ENCODE peak calls at places on chromosomes 4 and X, in seven cellular contexts. One of them, this sample, is unnamed. For H4K20me1, the result is how much of the 10 kb centered on the place peaks cover.

GRCh38 chrX:21721175-21721574 is 36.7 kb downstream of the SMPX start:
- DNase-seq in neural progenitor cell: no peak
- DNase-seq in GM23248: peak
- DNase-seq in HCT116: no peak
- DNase-seq in MM.1S: no peak
- DNase-seq in IMR-90: peak
- DNase-seq in fibroblast of lung: no peak
- DNase-seq in this sample: no peak

GRCh38 chrX:123884809-123885408 is 25.1 kb downstream of the XIAP start:
- DNase-seq in HCT116: no peak
- DNase-seq in IMR-90: peak
- DNase-seq in fibroblast of lung: peak
- DNase-seq in neural progenitor cell: peak
- DNase-seq in GM23248: peak
- DNase-seq in MM.1S: peak
- DNase-seq in this sample: peak

GRCh38 chr4:182896421-182896820 is 20.8 kb downstream of the DCTD start:
- DNase-seq in neural progenitor cell: no peak
- DNase-seq in IMR-90: no peak
- DNase-seq in HCT116: no peak
- DNase-seq in GM23248: no peak
- DNase-seq in MM.1S: no peak
- DNase-seq in fibroblast of lung: no peak
- DNase-seq in this sample: no peak

GRCh38 chrX:102959471-102959870 is 22.4 kb downstream of the RAB40AL start:
- DNase-seq in neural progenitor cell: no peak
- DNase-seq in HCT116: peak
- DNase-seq in fibroblast of lung: peak
- DNase-seq in GM23248: peak
- DNase-seq in IMR-90: peak
- DNase-seq in MM.1S: no peak
- DNase-seq in this sample: no peak

GRCh38 chr4:12170308-12170707 is 741.6 kb upstream of the HS3ST1 start:
- DNase-seq in IMR-90: no peak
- DNase-seq in MM.1S: no peak
- DNase-seq in fibroblast of lung: no peak
- DNase-seq in neural progenitor cell: no peak
- DNase-seq in GM23248: no peak
- DNase-seq in HCT116: no peak
- DNase-seq in this sample: no peak

GRCh38 chr4:184310881-184311709 is 93.4 kb upstream of the ENPP6 start:
- DNase-seq in fibroblast of lung: no peak
- DNase-seq in IMR-90: no peak
- DNase-seq in MM.1S: no peak
- DNase-seq in GM23248: no peak
- DNase-seq in HCT116: no peak
- DNase-seq in neural progenitor cell: no peak
- DNase-seq in this sample: no peak

GRCh38 chrX:24619647-24620046 is 27.5 kb downstream of the PCYT1B start:
- DNase-seq in GM23248: peak
- DNase-seq in neural progenitor cell: no peak
- DNase-seq in IMR-90: peak
- DNase-seq in HCT116: no peak
- DNase-seq in MM.1S: no peak
- DNase-seq in fibroblast of lung: peak
- DNase-seq in this sample: no peak

GRCh38 chr4:26412381-26413372 is 77.6 kb downstream of the CCKAR start:
- DNase-seq in IMR-90: no peak
- DNase-seq in HCT116: no peak
- DNase-seq in GM23248: no peak
- DNase-seq in MM.1S: no peak
- DNase-seq in neural progenitor cell: peak
- DNase-seq in fibroblast of lung: peak
- DNase-seq in this sample: no peak

GRCh38 chrX:115560211-115560977 is 580 bp upstream of the PLS3 start:
- DNase-seq in HCT116: peak
- DNase-seq in MM.1S: no peak
- DNase-seq in GM23248: no peak
- DNase-seq in IMR-90: peak
- DNase-seq in fibroblast of lung: no peak
- DNase-seq in neural progenitor cell: no peak
- DNase-seq in this sample: no peak

GRCh38 chrX:19867938-19868337 is 19.5 kb downstream of the SH3KBP1 start:
- DNase-seq in HCT116: no peak
- DNase-seq in neural progenitor cell: no peak
- DNase-seq in MM.1S: no peak
- DNase-seq in fibroblast of lung: no peak
- DNase-seq in IMR-90: no peak
- DNase-seq in GM23248: no peak
- DNase-seq in this sample: no peak

GRCh38 chr4:16573744-16574143 is 324.7 kb downstream of the LDB2 start:
- DNase-seq in neural progenitor cell: no peak
- DNase-seq in MM.1S: no peak
- DNase-seq in GM23248: peak
- DNase-seq in IMR-90: peak
- DNase-seq in fibroblast of lung: peak
- DNase-seq in HCT116: no peak
- DNase-seq in this sample: no peak

GRCh38 chr4:77762531-77762930 is 56.6 kb downstream of the CNOT6L start:
- DNase-seq in GM23248: no peak
- DNase-seq in neural progenitor cell: no peak
- DNase-seq in IMR-90: no peak
- DNase-seq in fibroblast of lung: no peak
- DNase-seq in MM.1S: no peak
- DNase-seq in HCT116: no peak
- DNase-seq in this sample: no peak

GRCh38 chr4:187547281-187547680 is 448.3 kb upstream of the ZFP42 start:
- DNase-seq in IMR-90: no peak
- DNase-seq in MM.1S: no peak
- DNase-seq in neural progenitor cell: no peak
- DNase-seq in fibroblast of lung: no peak
- DNase-seq in HCT116: no peak
- DNase-seq in GM23248: no peak
- DNase-seq in this sample: no peak

GRCh38 chrX:100381613-100382012 is 28.5 kb downstream of the PCDH19 start:
- DNase-seq in GM23248: peak
- DNase-seq in neural progenitor cell: no peak
- DNase-seq in fibroblast of lung: no peak
- DNase-seq in IMR-90: no peak
- DNase-seq in MM.1S: no peak
- DNase-seq in HCT116: no peak
- DNase-seq in this sample: no peak

GRCh38 chr4:24229976-24230375 is 340.1 kb upstream of the PPARGC1A start:
- DNase-seq in MM.1S: no peak
- DNase-seq in HCT116: no peak
- DNase-seq in fibroblast of lung: peak
- DNase-seq in GM23248: peak
- DNase-seq in IMR-90: peak
- DNase-seq in neural progenitor cell: no peak
- DNase-seq in this sample: no peak

GRCh38 chr4:125316781-125317525 is 2.2 kb downstream of the FAT4 start:
- DNase-seq in IMR-90: peak
- DNase-seq in GM23248: peak
- DNase-seq in fibroblast of lung: peak
- DNase-seq in MM.1S: no peak
- DNase-seq in HCT116: no peak
- DNase-seq in neural progenitor cell: peak
- DNase-seq in this sample: no peak

GRCh38 chr4:7650606-7651400 is 216.1 kb upstream of the PSAPL1 start:
- DNase-seq in IMR-90: no peak
- DNase-seq in fibroblast of lung: peak
- DNase-seq in GM23248: peak
- DNase-seq in neural progenitor cell: peak
- DNase-seq in HCT116: peak
- DNase-seq in MM.1S: no peak
- DNase-seq in this sample: peak

GRCh38 chr4:41865981-41866798 is 69.0 kb upstream of the TMEM33 start:
- DNase-seq in GM23248: no peak
- DNase-seq in fibroblast of lung: no peak
- DNase-seq in MM.1S: no peak
- DNase-seq in neural progenitor cell: peak
- DNase-seq in IMR-90: no peak
- DNase-seq in HCT116: no peak
- DNase-seq in this sample: no peak

GRCh38 chr4:185599151-185599648 is 63.9 kb upstream of the PDLIM3 start:
- DNase-seq in neural progenitor cell: no peak
- DNase-seq in HCT116: no peak
- DNase-seq in MM.1S: no peak
- DNase-seq in fibroblast of lung: no peak
- DNase-seq in IMR-90: no peak
- DNase-seq in GM23248: no peak
- DNase-seq in this sample: no peak

GRCh38 chrX:4710618-4711433 is 997.4 kb upstream of the PRKX start:
- DNase-seq in MM.1S: no peak
- DNase-seq in HCT116: no peak
- DNase-seq in fibroblast of lung: no peak
- DNase-seq in neural progenitor cell: peak
- DNase-seq in IMR-90: no peak
- DNase-seq in GM23248: no peak
- DNase-seq in this sample: no peak

GRCh38 chrX:45077748-45078424 is 122.8 kb downstream of the DIPK2B start:
- DNase-seq in HCT116: no peak
- DNase-seq in GM23248: no peak
- DNase-seq in fibroblast of lung: no peak
- DNase-seq in neural progenitor cell: no peak
- DNase-seq in MM.1S: peak
- DNase-seq in IMR-90: no peak
- DNase-seq in this sample: no peak

GRCh38 chrX:107713205-107714195 is 62.1 kb downstream of the TSC22D3 start:
- DNase-seq in IMR-90: no peak
- DNase-seq in HCT116: no peak
- DNase-seq in neural progenitor cell: no peak
- DNase-seq in fibroblast of lung: peak
- DNase-seq in MM.1S: no peak
- DNase-seq in GM23248: peak
- DNase-seq in this sample: no peak

GRCh38 chr4:8117278-8117682 is 41.3 kb downstream of the ABLIM2 start:
- DNase-seq in IMR-90: peak
- DNase-seq in HCT116: peak
- DNase-seq in fibroblast of lung: peak
- DNase-seq in neural progenitor cell: peak
- DNase-seq in GM23248: peak
- DNase-seq in MM.1S: peak
- DNase-seq in this sample: peak

GRCh38 chr4:39134674-39135073 is 47.7 kb upstream of the WDR19 start:
- DNase-seq in HCT116: no peak
- DNase-seq in MM.1S: peak
- DNase-seq in IMR-90: peak
- DNase-seq in fibroblast of lung: no peak
- DNase-seq in GM23248: peak
- DNase-seq in neural progenitor cell: no peak
- DNase-seq in this sample: peak

GRCh38 chrX:40158036-40158706 is 60.4 kb upstream of the BCOR start:
- DNase-seq in MM.1S: no peak
- DNase-seq in fibroblast of lung: no peak
- DNase-seq in neural progenitor cell: peak
- DNase-seq in GM23248: peak
- DNase-seq in HCT116: no peak
- DNase-seq in IMR-90: peak
- DNase-seq in this sample: peak

GRCh38 chr4:15779336-15779735 is 1.2 kb downstream of the CD38 start:
- DNase-seq in MM.1S: no peak
- DNase-seq in IMR-90: peak
- DNase-seq in neural progenitor cell: peak
- DNase-seq in HCT116: no peak
- DNase-seq in fibroblast of lung: peak
- DNase-seq in GM23248: peak
- DNase-seq in this sample: no peak

GRCh38 chr4:28225005-28225404 is 1364.4 kb downstream of the STIM2 start:
- DNase-seq in GM23248: peak
- DNase-seq in neural progenitor cell: peak
- DNase-seq in fibroblast of lung: peak
- DNase-seq in MM.1S: peak
- DNase-seq in IMR-90: peak
- DNase-seq in HCT116: peak
- DNase-seq in this sample: peak

GRCh38 chrX:1485033-1485432 is 32.3 kb upstream of the ASMTL start:
- DNase-seq in neural progenitor cell: no peak
- DNase-seq in HCT116: no peak
- DNase-seq in fibroblast of lung: no peak
- DNase-seq in IMR-90: no peak
- DNase-seq in MM.1S: no peak
- DNase-seq in GM23248: no peak
- DNase-seq in this sample: no peak
- H4K20me1 ChIP-seq in neural progenitor cell: under half
- H4K20me1 ChIP-seq in HCT116: under half
- H4K20me1 ChIP-seq in fibroblast of lung: under half
- H4K20me1 ChIP-seq in IMR-90: under half
- H4K20me1 ChIP-seq in MM.1S: under half
- H4K20me1 ChIP-seq in GM23248: under half
- H4K20me1 ChIP-seq in this sample: under half

DNA sequence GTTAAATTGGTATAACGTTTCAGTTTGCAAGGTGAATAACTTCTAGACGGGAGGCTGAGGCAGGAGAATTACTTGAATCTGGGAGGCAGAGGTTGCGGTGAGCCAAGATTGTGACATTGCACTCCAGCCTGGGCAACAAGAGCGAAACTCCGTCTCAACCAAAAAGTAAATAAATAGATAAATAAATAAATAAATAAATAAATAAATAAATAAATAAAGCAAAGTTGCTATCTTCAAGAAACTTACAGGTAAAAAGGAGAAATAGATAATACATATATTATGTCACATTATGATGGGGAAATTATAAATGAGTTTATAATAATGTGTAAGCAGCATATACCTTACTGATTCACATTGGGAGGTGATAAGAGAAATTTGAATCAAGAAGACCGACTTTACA is 1966.0 kb downstream of the PCDH7 start:
- DNase-seq in GM23248: no peak
- DNase-seq in HCT116: no peak
- DNase-seq in neural progenitor cell: no peak
- DNase-seq in IMR-90: no peak
- DNase-seq in fibroblast of lung: no peak
- DNase-seq in MM.1S: no peak
- DNase-seq in this sample: no peak
- H4K20me1 ChIP-seq in GM23248: under half
- H4K20me1 ChIP-seq in HCT116: under half
- H4K20me1 ChIP-seq in neural progenitor cell: under half
- H4K20me1 ChIP-seq in IMR-90: under half
- H4K20me1 ChIP-seq in fibroblast of lung: under half
- H4K20me1 ChIP-seq in MM.1S: under half
- H4K20me1 ChIP-seq in this sample: under half

DNA sequence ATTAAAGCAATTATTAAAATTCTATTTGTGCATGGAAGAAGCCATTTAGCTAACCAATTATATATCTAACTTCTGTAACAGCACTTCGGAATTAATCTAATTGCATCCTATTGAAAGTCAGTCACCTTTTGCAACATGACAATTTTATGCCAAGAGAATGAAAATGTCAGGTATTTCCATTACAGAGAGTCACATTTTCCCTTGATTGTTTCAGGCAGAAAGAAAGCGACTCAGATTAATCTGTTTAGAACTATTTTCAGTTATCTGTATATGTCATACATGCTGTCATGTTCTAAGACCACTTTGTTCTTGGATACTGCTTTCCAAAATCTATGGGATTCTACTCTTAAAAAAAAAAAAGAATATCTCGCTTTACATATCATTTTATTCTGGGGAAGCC is 31.5 kb downstream of the GALNT7 start:
- DNase-seq in IMR-90: no peak
- DNase-seq in neural progenitor cell: no peak
- DNase-seq in GM23248: no peak
- DNase-seq in HCT116: no peak
- DNase-seq in MM.1S: no peak
- DNase-seq in fibroblast of lung: no peak
- DNase-seq in this sample: no peak
- H4K20me1 ChIP-seq in IMR-90: under half
- H4K20me1 ChIP-seq in neural progenitor cell: under half
- H4K20me1 ChIP-seq in GM23248: under half
- H4K20me1 ChIP-seq in HCT116: under half
- H4K20me1 ChIP-seq in MM.1S: under half
- H4K20me1 ChIP-seq in fibroblast of lung: under half
- H4K20me1 ChIP-seq in this sample: under half

GRCh38 chr4:108109997-108110416 is 58.7 kb downstream of the LEF1 start:
- DNase-seq in fibroblast of lung: no peak
- DNase-seq in IMR-90: no peak
- DNase-seq in GM23248: no peak
- DNase-seq in HCT116: no peak
- DNase-seq in neural progenitor cell: no peak
- DNase-seq in MM.1S: peak
- DNase-seq in this sample: no peak
- H4K20me1 ChIP-seq in fibroblast of lung: under half
- H4K20me1 ChIP-seq in IMR-90: under half
- H4K20me1 ChIP-seq in GM23248: under half
- H4K20me1 ChIP-seq in HCT116: under half
- H4K20me1 ChIP-seq in neural progenitor cell: under half
- H4K20me1 ChIP-seq in MM.1S: under half
- H4K20me1 ChIP-seq in this sample: half or more